ENCODE peak calls at places on chromosomes 4 and X, in six cellular contexts. Y, W, R, U, O and A are unnamed samples.

GRCh38 chr4:187317799-187318198 is 594.1 kb upstream of the FAT1 start:
- DNase-seq in R (no peak), W (no peak), U (no peak), Y (no peak), O (no peak), A (no peak)

GRCh38 chr4:24837296-24837695 is 41.9 kb downstream of the SOD3 start:
- DNase-seq in U (no peak), Y (no peak), W (no peak), R (no peak), O (no peak), A (no peak)

GRCh38 chrX:112043997-112044396 is 38.6 kb downstream of the TRPC5 start:
- DNase-seq in Y (no peak), O (peak; percentile 1), U (peak; percentile 14), R (peak; percentile 6), W (no peak), A (no peak)

GRCh38 chrX:15221321-15221720 is 48.6 kb downstream of the ASB9 start:
- DNase-seq in W (no peak), O (peak; percentile 35), R (no peak), Y (no peak), U (peak; percentile 4), A (no peak)

GRCh38 chrX:22276781-22277180 is 4.1 kb downstream of the CBLL2 start:
- DNase-seq in Y (no peak), R (no peak), O (peak; percentile 17), U (peak; percentile 3), W (no peak), A (no peak)

GRCh38 chr4:56976878-56977320 is 507 bp downstream of the NOA1 start:
- DNase-seq in O (no peak), U (peak; percentile 16), R (peak; percentile 58), Y (peak; percentile 81), W (peak; percentile 58), A (peak; percentile 69)

GRCh38 chrX:70549429-70549828 is 104.8 kb downstream of the DLG3 start:
- DNase-seq in W (no peak), Y (peak; percentile 32), U (no peak), R (no peak), O (no peak), A (no peak)

GRCh38 chrX:11437642-11438379 is 144.6 kb downstream of the AMELX start:
- DNase-seq in W (no peak), U (peak; percentile 84), Y (no peak), O (peak; percentile 68), R (no peak), A (no peak)

GRCh38 chrX:101079736-101080135 is 1.1 kb downstream of the TMEM35A start:
- DNase-seq in W (no peak), R (no peak), O (no peak), U (no peak), Y (no peak), A (no peak)

GRCh38 chr4:8643986-8644385 is 51.4 kb downstream of the CPZ start:
- DNase-seq in O (no peak), R (no peak), Y (no peak), U (no peak), W (no peak), A (peak; percentile 71)

GRCh38 chr4:93157984-93158383 is 670.6 kb upstream of the ATOH1 start:
- DNase-seq in O (no peak), Y (no peak), R (no peak), W (no peak), U (no peak), A (no peak)

GRCh38 chrX:135688137-135688536 is 25.3 kb upstream of the CT45A1 start:
- DNase-seq in Y (no peak), W (no peak), R (no peak), O (peak; percentile 2), U (no peak), A (no peak)

GRCh38 chr4:4875147-4875546 is 15.7 kb downstream of the MSX1 start:
- DNase-seq in W (no peak), Y (no peak), O (no peak), U (no peak), R (peak; percentile 32), A (no peak)

GRCh38 chr4:176760468-176760867 is 32.3 kb downstream of the VEGFC start:
- DNase-seq in R (no peak), Y (no peak), O (no peak), U (no peak), W (no peak), A (no peak)

GRCh38 chr4:110681381-110681780 is 58.5 kb upstream of the PITX2 start:
- DNase-seq in W (no peak), Y (no peak), U (peak; percentile 64), O (no peak), R (no peak), A (no peak)

GRCh38 chr4:100977746-100978397 is 369.5 kb downstream of the PPP3CA start:
- DNase-seq in W (no peak), O (no peak), U (no peak), Y (no peak), R (no peak), A (no peak)

GRCh38 chr4:85740431-85740861 is 265.5 kb downstream of the ARHGAP24 start:
- DNase-seq in R (no peak), O (peak; percentile 54), U (peak; percentile 67), W (no peak), Y (no peak), A (no peak)

GRCh38 chr4:142353149-142353738 is 492.9 kb downstream of the INPP4B start:
- DNase-seq in U (peak; percentile 63), R (peak; percentile 76), O (peak; percentile 84), Y (no peak), W (no peak), A (no peak)

GRCh38 chrX:109839694-109840358 is 106.8 kb upstream of the ACSL4 start:
- DNase-seq in O (peak; percentile 79), W (no peak), R (no peak), U (peak; percentile 52), Y (peak; percentile 24), A (no peak)

GRCh38 chrX:99353412-99353811 is 1056.7 kb downstream of the PCDH19 start:
- DNase-seq in R (no peak), O (no peak), W (no peak), U (no peak), Y (no peak), A (no peak)

GRCh38 chr4:108405586-108405985 is 214.8 kb upstream of the RPL34 start:
- DNase-seq in O (no peak), U (no peak), W (no peak), Y (no peak), R (no peak), A (no peak)